ENCODE peak calls at places on chromosomes 4 and X, in six cellular contexts. One of them, this sample, is unnamed.

GRCh38 chr4:171650543-171650942 is 162.7 kb upstream of the GALNTL6 start:
- DNase-seq in SHP77: no peak
- DNase-seq in mesenteric fat pad: no peak
- DNase-seq in retina: no peak
- DNase-seq in adipocyte: no peak
- DNase-seq in midbrain: no peak
- DNase-seq in this sample: no peak

GRCh38 chrX:155767101-155767878 is 113.9 kb upstream of the VAMP7 start:
- DNase-seq in SHP77: peak; percentile 0
- DNase-seq in mesenteric fat pad: no peak
- DNase-seq in retina: peak; percentile 66
- DNase-seq in adipocyte: peak; percentile 86
- DNase-seq in midbrain: peak; percentile 25
- DNase-seq in this sample: peak; percentile 54

GRCh38 chrX:68534696-68535095 is 35.8 kb downstream of the YIPF6 start:
- DNase-seq in SHP77: no peak
- DNase-seq in mesenteric fat pad: no peak
- DNase-seq in retina: no peak
- DNase-seq in adipocyte: no peak
- DNase-seq in midbrain: no peak
- DNase-seq in this sample: no peak

GRCh38 chr4:128166982-128167381 is 105.9 kb downstream of the LARP1B start:
- DNase-seq in SHP77: no peak
- DNase-seq in mesenteric fat pad: no peak
- DNase-seq in retina: no peak
- DNase-seq in adipocyte: no peak
- DNase-seq in midbrain: no peak
- DNase-seq in this sample: no peak

GRCh38 chr4:133178960-133179359 is 29.9 kb downstream of the PCDH10 start:
- DNase-seq in SHP77: no peak
- DNase-seq in mesenteric fat pad: no peak
- DNase-seq in retina: no peak
- DNase-seq in adipocyte: peak; percentile 41
- DNase-seq in midbrain: no peak
- DNase-seq in this sample: no peak

GRCh38 chr4:118833192-118833820 is 2.6 kb downstream of the SEC24D start:
- DNase-seq in SHP77: no peak
- DNase-seq in mesenteric fat pad: no peak
- DNase-seq in retina: no peak
- DNase-seq in adipocyte: peak; percentile 18
- DNase-seq in midbrain: no peak
- DNase-seq in this sample: no peak

GRCh38 chr4:120630432-120630831 is 292.1 kb downstream of the PRDM5 start:
- DNase-seq in SHP77: no peak
- DNase-seq in mesenteric fat pad: no peak
- DNase-seq in retina: no peak
- DNase-seq in adipocyte: no peak
- DNase-seq in midbrain: no peak
- DNase-seq in this sample: no peak

GRCh38 chr4:152100378-152101201 is 339.8 kb upstream of the GATB start:
- DNase-seq in SHP77: no peak
- DNase-seq in mesenteric fat pad: no peak
- DNase-seq in retina: no peak
- DNase-seq in adipocyte: no peak
- DNase-seq in midbrain: peak; percentile 50
- DNase-seq in this sample: no peak

GRCh38 chr4:154124539-154125255 is 335.8 kb upstream of the SFRP2 start:
- DNase-seq in SHP77: no peak
- DNase-seq in mesenteric fat pad: no peak
- DNase-seq in retina: no peak
- DNase-seq in adipocyte: peak; percentile 52
- DNase-seq in midbrain: no peak
- DNase-seq in this sample: no peak

GRCh38 chr4:1961563-1961962 is 47.2 kb downstream of the NELFA start:
- DNase-seq in SHP77: no peak
- DNase-seq in mesenteric fat pad: no peak
- DNase-seq in retina: no peak
- DNase-seq in adipocyte: no peak
- DNase-seq in midbrain: no peak
- DNase-seq in this sample: no peak

GRCh38 chrX:17597836-17598434 is 139.4 kb upstream of the SCML1 start:
- DNase-seq in SHP77: no peak
- DNase-seq in mesenteric fat pad: peak; percentile 91
- DNase-seq in retina: no peak
- DNase-seq in adipocyte: peak; percentile 53
- DNase-seq in midbrain: peak; percentile 27
- DNase-seq in this sample: no peak

GRCh38 chr4:30172416-30172815 is 547.8 kb upstream of the PCDH7 start:
- DNase-seq in SHP77: no peak
- DNase-seq in mesenteric fat pad: no peak
- DNase-seq in retina: no peak
- DNase-seq in adipocyte: peak; percentile 9
- DNase-seq in midbrain: no peak
- DNase-seq in this sample: no peak

GRCh38 chr4:178577933-178578332 is 1135.7 kb upstream of the AGA start:
- DNase-seq in SHP77: no peak
- DNase-seq in mesenteric fat pad: no peak
- DNase-seq in retina: no peak
- DNase-seq in adipocyte: no peak
- DNase-seq in midbrain: peak; percentile 10
- DNase-seq in this sample: no peak

GRCh38 chr4:4733663-4734062 is 125.8 kb upstream of the MSX1 start:
- DNase-seq in SHP77: no peak
- DNase-seq in mesenteric fat pad: no peak
- DNase-seq in retina: no peak
- DNase-seq in adipocyte: no peak
- DNase-seq in midbrain: no peak
- DNase-seq in this sample: no peak

GRCh38 chr4:54660591-54660990 is 2.8 kb downstream of the KIT start:
- DNase-seq in SHP77: no peak
- DNase-seq in mesenteric fat pad: no peak
- DNase-seq in retina: no peak
- DNase-seq in adipocyte: no peak
- DNase-seq in midbrain: no peak
- DNase-seq in this sample: no peak

GRCh38 chr4:110268352-110268751 is 69.9 kb upstream of the ELOVL6 start:
- DNase-seq in SHP77: no peak
- DNase-seq in mesenteric fat pad: no peak
- DNase-seq in retina: no peak
- DNase-seq in adipocyte: no peak
- DNase-seq in midbrain: no peak
- DNase-seq in this sample: no peak

GRCh38 chrX:30643313-30643821 is 9.9 kb upstream of the GK start:
- DNase-seq in SHP77: no peak
- DNase-seq in mesenteric fat pad: no peak
- DNase-seq in retina: no peak
- DNase-seq in adipocyte: peak; percentile 42
- DNase-seq in midbrain: no peak
- DNase-seq in this sample: no peak

GRCh38 chr4:100357542-100357941 is 160.3 kb downstream of the EMCN start:
- DNase-seq in SHP77: no peak
- DNase-seq in mesenteric fat pad: no peak
- DNase-seq in retina: no peak
- DNase-seq in adipocyte: no peak
- DNase-seq in midbrain: no peak
- DNase-seq in this sample: no peak

GRCh38 chr4:110533940-110534339 is 58.0 kb downstream of the ENPEP start:
- DNase-seq in SHP77: no peak
- DNase-seq in mesenteric fat pad: no peak
- DNase-seq in retina: no peak
- DNase-seq in adipocyte: peak; percentile 87
- DNase-seq in midbrain: no peak
- DNase-seq in this sample: no peak

GRCh38 chrX:71660562-71661416 is 6.6 kb upstream of the LOC101059915 start:
- DNase-seq in SHP77: no peak
- DNase-seq in mesenteric fat pad: peak; percentile 75
- DNase-seq in retina: no peak
- DNase-seq in adipocyte: no peak
- DNase-seq in midbrain: no peak
- DNase-seq in this sample: no peak

GRCh38 chr4:186733778-186734177 is 10.1 kb upstream of the FAT1 start:
- DNase-seq in SHP77: no peak
- DNase-seq in mesenteric fat pad: no peak
- DNase-seq in retina: no peak
- DNase-seq in adipocyte: no peak
- DNase-seq in midbrain: no peak
- DNase-seq in this sample: no peak

GRCh38 chrX:40085714-40086113 is 12.0 kb downstream of the BCOR start:
- DNase-seq in SHP77: no peak
- DNase-seq in mesenteric fat pad: no peak
- DNase-seq in retina: peak; percentile 5
- DNase-seq in adipocyte: no peak
- DNase-seq in midbrain: no peak
- DNase-seq in this sample: no peak

GRCh38 chrX:129693343-129693742 is 38.6 kb upstream of the APLN start:
- DNase-seq in SHP77: no peak
- DNase-seq in mesenteric fat pad: peak; percentile 28
- DNase-seq in retina: no peak
- DNase-seq in adipocyte: no peak
- DNase-seq in midbrain: no peak
- DNase-seq in this sample: no peak

GRCh38 chr4:39118034-39118658 is 56.1 kb downstream of the KLHL5 start:
- DNase-seq in SHP77: no peak
- DNase-seq in mesenteric fat pad: no peak
- DNase-seq in retina: no peak
- DNase-seq in adipocyte: no peak
- DNase-seq in midbrain: no peak
- DNase-seq in this sample: no peak

GRCh38 chr4:188015025-188015778 is 19.6 kb downstream of the ZFP42 start:
- DNase-seq in SHP77: no peak
- DNase-seq in mesenteric fat pad: no peak
- DNase-seq in retina: no peak
- DNase-seq in adipocyte: no peak
- DNase-seq in midbrain: no peak
- DNase-seq in this sample: no peak

GRCh38 chr4:143337600-143338287 is 1.1 kb downstream of the GAB1 start:
- DNase-seq in SHP77: no peak
- DNase-seq in mesenteric fat pad: peak; percentile 87
- DNase-seq in retina: peak; percentile 81
- DNase-seq in adipocyte: peak; percentile 79
- DNase-seq in midbrain: peak; percentile 78
- DNase-seq in this sample: no peak

GRCh38 chr4:71009796-71010588 is 16.5 kb downstream of the DCK start:
- DNase-seq in SHP77: no peak
- DNase-seq in mesenteric fat pad: no peak
- DNase-seq in retina: peak; percentile 56
- DNase-seq in adipocyte: peak; percentile 85
- DNase-seq in midbrain: no peak
- DNase-seq in this sample: no peak

GRCh38 chr4:116358633-116359222 is 726.6 kb downstream of the TRAM1L1 start:
- DNase-seq in SHP77: peak; percentile 84
- DNase-seq in mesenteric fat pad: no peak
- DNase-seq in retina: peak; percentile 13
- DNase-seq in adipocyte: peak; percentile 85
- DNase-seq in midbrain: no peak
- DNase-seq in this sample: peak; percentile 36

GRCh38 chr4:58776627-58777026 is 1666.4 kb upstream of the IGFBP7 start:
- DNase-seq in SHP77: no peak
- DNase-seq in mesenteric fat pad: no peak
- DNase-seq in retina: no peak
- DNase-seq in adipocyte: peak; percentile 38
- DNase-seq in midbrain: no peak
- DNase-seq in this sample: no peak

GRCh38 chrX:12975670-12975965 is 708 bp downstream of the TMSB4X start:
- DNase-seq in SHP77: no peak
- DNase-seq in mesenteric fat pad: no peak
- DNase-seq in retina: peak; percentile 69
- DNase-seq in adipocyte: no peak
- DNase-seq in midbrain: peak; percentile 38
- DNase-seq in this sample: no peak

GRCh38 chrX:55151199-55151598 is 62.4 kb downstream of the PAGE2 start:
- DNase-seq in SHP77: no peak
- DNase-seq in mesenteric fat pad: no peak
- DNase-seq in retina: no peak
- DNase-seq in adipocyte: no peak
- DNase-seq in midbrain: no peak
- DNase-seq in this sample: no peak

This sample was measured in neuronal stem cell.